ENCODE peak calls at places on chromosome 20, in four cellular contexts. One of them, this sample, is unnamed.
A peak's percentile ranks its signal among the peaks of the same experiment; 100 is the strongest.

GRCh38 chr20:56689852-56690485 is 60.9 kb downstream of the TFAP2C start:
- DNase-seq in uterus: no peak
- DNase-seq in endothelial cell of umbilical vein: no peak
- DNase-seq in WERI-Rb-1: no peak
- DNase-seq in this sample: no peak

GRCh38 chr20:2651772-2652723 is at the start of gene NOP56:
- DNase-seq in uterus: peak; percentile 87
- DNase-seq in endothelial cell of umbilical vein: peak; percentile 86
- DNase-seq in WERI-Rb-1: peak; percentile 91
- DNase-seq in this sample: peak; percentile 94

GRCh38 chr20:15188415-15188814 is 851.0 kb upstream of the FLRT3 start:
- DNase-seq in uterus: no peak
- DNase-seq in endothelial cell of umbilical vein: no peak
- DNase-seq in WERI-Rb-1: no peak
- DNase-seq in this sample: no peak

GRCh38 chr20:50110141-50111047 is 2.6 kb downstream of the UBE2V1 start:
- DNase-seq in uterus: no peak
- DNase-seq in endothelial cell of umbilical vein: peak; percentile 83
- DNase-seq in WERI-Rb-1: no peak
- DNase-seq in this sample: no peak

GRCh38 chr20:45463709-45464108 is 5.8 kb upstream of the WFDC2 start:
- DNase-seq in uterus: no peak
- DNase-seq in endothelial cell of umbilical vein: no peak
- DNase-seq in WERI-Rb-1: no peak
- DNase-seq in this sample: no peak

GRCh38 chr20:40323411-40323810 is 365.6 kb downstream of the MAFB start:
- DNase-seq in uterus: no peak
- DNase-seq in endothelial cell of umbilical vein: no peak
- DNase-seq in WERI-Rb-1: no peak
- DNase-seq in this sample: no peak

GRCh38 chr20:64035066-64035932 is 683 bp upstream of the C20orf204 start:
- DNase-seq in uterus: no peak
- DNase-seq in endothelial cell of umbilical vein: no peak
- DNase-seq in WERI-Rb-1: no peak
- DNase-seq in this sample: no peak

GRCh38 chr20:19254956-19255355 is 42.5 kb downstream of the SLC24A3 start:
- DNase-seq in uterus: no peak
- DNase-seq in endothelial cell of umbilical vein: no peak
- DNase-seq in WERI-Rb-1: no peak
- DNase-seq in this sample: no peak

GRCh38 chr20:38888059-38888831 is 38.0 kb upstream of the FAM83D start:
- DNase-seq in uterus: no peak
- DNase-seq in endothelial cell of umbilical vein: no peak
- DNase-seq in WERI-Rb-1: no peak
- DNase-seq in this sample: no peak

GRCh38 chr20:4901031-4901818 is 100.1 kb downstream of the SLC23A2 start:
- DNase-seq in uterus: no peak
- DNase-seq in endothelial cell of umbilical vein: no peak
- DNase-seq in WERI-Rb-1: no peak
- DNase-seq in this sample: no peak

GRCh38 chr20:56447227-56447626 is 21.2 kb upstream of the RTF2 start:
- DNase-seq in uterus: no peak
- DNase-seq in endothelial cell of umbilical vein: no peak
- DNase-seq in WERI-Rb-1: no peak
- DNase-seq in this sample: no peak

GRCh38 chr20:63973160-63973479 is 3.4 kb upstream of the ZNF512B start:
- DNase-seq in uterus: no peak
- DNase-seq in endothelial cell of umbilical vein: no peak
- DNase-seq in WERI-Rb-1: no peak
- DNase-seq in this sample: no peak

GRCh38 chr20:8562356-8562755 is 430.3 kb downstream of the PLCB1 start:
- DNase-seq in uterus: no peak
- DNase-seq in endothelial cell of umbilical vein: no peak
- DNase-seq in WERI-Rb-1: no peak
- DNase-seq in this sample: no peak

GRCh38 chr20:9392892-9393857 is 121.2 kb upstream of the LAMP5 start:
- DNase-seq in uterus: peak; percentile 42
- DNase-seq in endothelial cell of umbilical vein: peak; percentile 37
- DNase-seq in WERI-Rb-1: peak; percentile 64
- DNase-seq in this sample: peak; percentile 81

GRCh38 chr20:17731233-17731632 is 31.5 kb downstream of the BANF2 start:
- DNase-seq in uterus: no peak
- DNase-seq in endothelial cell of umbilical vein: no peak
- DNase-seq in WERI-Rb-1: no peak
- DNase-seq in this sample: no peak

GRCh38 chr20:32108814-32109391 is 611 bp upstream of the TM9SF4 start:
- DNase-seq in uterus: no peak
- DNase-seq in endothelial cell of umbilical vein: no peak
- DNase-seq in WERI-Rb-1: no peak
- DNase-seq in this sample: no peak

GRCh38 chr20:32111287-32111686 is 1.8 kb downstream of the TM9SF4 start:
- DNase-seq in uterus: no peak
- DNase-seq in endothelial cell of umbilical vein: no peak
- DNase-seq in WERI-Rb-1: no peak
- DNase-seq in this sample: no peak

GRCh38 chr20:32110173-32110704 is 725 bp downstream of the TM9SF4 start:
- DNase-seq in uterus: no peak
- DNase-seq in endothelial cell of umbilical vein: no peak
- DNase-seq in WERI-Rb-1: peak; percentile 24
- DNase-seq in this sample: no peak

GRCh38 chr20:32110727-32111126 is 1.2 kb downstream of the TM9SF4 start:
- DNase-seq in uterus: no peak
- DNase-seq in endothelial cell of umbilical vein: no peak
- DNase-seq in WERI-Rb-1: no peak
- DNase-seq in this sample: no peak

DNA sequence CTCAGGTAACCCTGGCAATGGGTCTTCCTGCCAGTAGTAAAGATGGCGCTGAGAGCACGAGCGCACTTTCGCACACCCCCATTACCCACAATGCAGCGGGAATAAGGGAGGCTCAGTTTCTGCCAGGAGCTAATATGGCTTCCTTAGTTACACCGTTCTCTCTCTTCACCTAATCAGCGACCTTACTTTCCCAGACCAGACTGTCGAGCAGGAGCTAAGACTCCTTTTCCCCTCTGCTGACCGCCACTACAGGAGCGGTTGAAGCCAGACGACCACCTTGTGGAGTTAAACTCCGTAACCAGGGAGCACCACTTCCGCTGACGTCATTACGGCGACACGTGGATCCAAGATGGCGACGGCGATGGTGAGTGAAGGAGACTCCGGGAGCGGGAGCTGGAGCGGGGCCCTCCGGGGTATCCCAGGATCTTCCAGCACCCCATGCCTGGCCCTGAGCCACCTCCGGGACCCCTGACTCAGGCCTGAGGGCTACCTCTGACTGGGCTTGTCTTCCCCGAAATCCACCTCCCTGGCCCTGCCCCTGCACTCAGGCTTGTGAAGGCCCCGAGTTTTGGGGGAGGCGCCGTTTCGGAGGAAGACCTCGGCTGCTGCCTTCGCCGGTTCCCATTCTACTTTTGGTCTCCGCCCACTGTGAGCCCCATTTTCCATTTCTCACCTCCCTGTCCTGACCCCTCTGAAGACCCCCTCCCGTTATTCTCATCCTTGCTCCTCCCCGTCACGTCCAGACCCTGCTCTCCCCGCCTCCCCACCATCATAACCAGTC is at the start of gene TM9SF4:
- DNase-seq in uterus: peak; percentile 91
- DNase-seq in endothelial cell of umbilical vein: peak; percentile 94
- DNase-seq in WERI-Rb-1: peak; percentile 93
- DNase-seq in this sample: peak; percentile 90
- H3K27ac ChIP-seq in uterus: peak within 1 kb of the TSS; percentile 93
- H3K27ac ChIP-seq in endothelial cell of umbilical vein: peak within 1 kb of the TSS; percentile 96
- H3K27ac ChIP-seq in WERI-Rb-1: peak within 1 kb of the TSS; percentile 99
- H3K27ac ChIP-seq in this sample: peak within 1 kb of the TSS; percentile 100

DNA sequence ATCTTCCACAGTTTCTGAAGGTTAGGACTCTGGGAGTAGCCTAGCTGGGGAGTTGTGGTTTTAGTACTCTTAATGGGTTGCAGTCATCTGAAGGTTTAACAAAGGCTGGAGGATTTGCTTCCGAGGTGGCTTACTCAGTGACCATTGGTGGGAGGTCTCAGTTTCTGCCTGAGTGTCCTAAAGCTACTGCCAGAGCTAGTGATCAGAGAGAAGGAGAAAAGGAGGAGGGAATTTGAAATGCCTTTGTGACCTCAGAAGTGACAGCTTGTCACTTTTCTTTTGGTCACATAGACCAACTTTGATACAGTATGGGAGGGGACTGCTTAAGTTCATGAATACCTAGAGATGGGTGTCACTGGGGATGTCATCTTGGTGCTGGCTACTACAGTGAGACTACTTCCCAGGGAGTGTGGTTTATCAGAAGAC is 41.3 kb downstream of the NCOA3 start:
- DNase-seq in uterus: no peak
- DNase-seq in endothelial cell of umbilical vein: no peak
- DNase-seq in WERI-Rb-1: no peak
- DNase-seq in this sample: no peak
- H3K4me3 ChIP-seq in uterus: no peak overlapping the region
- H3K4me3 ChIP-seq in endothelial cell of umbilical vein: no peak overlapping the region
- H3K4me3 ChIP-seq in WERI-Rb-1: no peak overlapping the region
- H3K4me3 ChIP-seq in this sample: no peak overlapping the region

DNA sequence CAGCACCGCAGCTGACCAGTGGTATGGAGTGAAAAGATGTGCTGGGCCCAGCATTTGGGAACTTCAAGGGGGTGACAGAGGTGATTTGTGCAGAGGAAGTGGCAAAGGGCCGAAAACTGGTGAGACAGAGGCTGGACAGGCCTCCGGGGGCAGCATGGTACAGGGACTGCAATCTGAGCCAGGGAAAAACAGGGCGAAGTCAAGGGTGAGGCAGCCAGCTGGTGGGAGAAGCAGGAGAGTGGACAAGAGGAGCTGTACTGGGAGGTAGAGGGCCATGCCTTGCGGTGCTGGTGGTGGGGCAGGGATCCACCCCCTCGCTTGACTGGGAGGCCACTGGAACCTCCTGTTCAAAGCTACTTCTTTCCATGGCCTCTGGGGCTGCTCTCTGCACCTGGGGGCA is 7.3 kb upstream of the GFRA4 start:
- DNase-seq in uterus: no peak
- DNase-seq in endothelial cell of umbilical vein: no peak
- DNase-seq in WERI-Rb-1: peak; percentile 44
- DNase-seq in this sample: no peak
- TF ChIP-seq CTCF in uterus: no peak
- TF ChIP-seq CTCF in endothelial cell of umbilical vein: no peak
- TF ChIP-seq CTCF in WERI-Rb-1: peak; percentile 58
- TF ChIP-seq CTCF in this sample: no peak

GRCh38 chr20:1338801-1339200 is 9.9 kb upstream of the SDCBP2 start:
- DNase-seq in uterus: no peak
- DNase-seq in endothelial cell of umbilical vein: no peak
- DNase-seq in WERI-Rb-1: no peak
- DNase-seq in this sample: no peak

GRCh38 chr20:1336699-1337387 is 7.9 kb upstream of the SDCBP2 start:
- DNase-seq in uterus: peak; percentile 78
- DNase-seq in endothelial cell of umbilical vein: peak; percentile 97
- DNase-seq in WERI-Rb-1: no peak
- DNase-seq in this sample: peak; percentile 56

GRCh38 chr20:1335961-1336698 is 7.2 kb upstream of the SDCBP2 start:
- DNase-seq in uterus: no peak
- DNase-seq in endothelial cell of umbilical vein: peak; percentile 56
- DNase-seq in WERI-Rb-1: no peak
- DNase-seq in this sample: no peak

GRCh38 chr20:1338096-1338495 is 9.2 kb upstream of the SDCBP2 start:
- DNase-seq in uterus: no peak
- DNase-seq in endothelial cell of umbilical vein: no peak
- DNase-seq in WERI-Rb-1: no peak
- DNase-seq in this sample: no peak

DNA sequence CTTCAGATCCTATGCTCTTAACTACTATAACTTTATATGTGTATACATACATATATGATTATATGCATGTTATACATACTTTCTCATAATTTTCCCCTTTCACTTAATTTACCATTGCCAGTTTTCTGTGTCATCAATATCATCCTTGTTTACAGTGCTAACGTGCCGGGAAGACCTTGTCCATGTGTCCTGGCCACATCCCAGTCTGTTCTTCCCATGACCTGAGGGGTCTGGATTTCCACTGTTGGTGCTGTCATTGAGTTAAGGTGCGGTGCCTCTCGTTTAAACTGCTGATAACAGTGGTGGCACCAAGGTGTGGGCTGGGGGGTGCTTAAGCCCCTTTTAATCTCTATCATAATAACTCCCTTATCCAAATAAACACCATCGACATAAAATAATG is 8.5 kb upstream of the SDCBP2 start:
- DNase-seq in uterus: no peak
- DNase-seq in endothelial cell of umbilical vein: no peak
- DNase-seq in WERI-Rb-1: no peak
- DNase-seq in this sample: no peak
- H3K27ac ChIP-seq in uterus: peak overlapping the region; percentile 60
- H3K27ac ChIP-seq in endothelial cell of umbilical vein: peak overlapping the region; percentile 93
- H3K27ac ChIP-seq in WERI-Rb-1: no peak overlapping the region
- H3K27ac ChIP-seq in this sample: no peak overlapping the region

DNA sequence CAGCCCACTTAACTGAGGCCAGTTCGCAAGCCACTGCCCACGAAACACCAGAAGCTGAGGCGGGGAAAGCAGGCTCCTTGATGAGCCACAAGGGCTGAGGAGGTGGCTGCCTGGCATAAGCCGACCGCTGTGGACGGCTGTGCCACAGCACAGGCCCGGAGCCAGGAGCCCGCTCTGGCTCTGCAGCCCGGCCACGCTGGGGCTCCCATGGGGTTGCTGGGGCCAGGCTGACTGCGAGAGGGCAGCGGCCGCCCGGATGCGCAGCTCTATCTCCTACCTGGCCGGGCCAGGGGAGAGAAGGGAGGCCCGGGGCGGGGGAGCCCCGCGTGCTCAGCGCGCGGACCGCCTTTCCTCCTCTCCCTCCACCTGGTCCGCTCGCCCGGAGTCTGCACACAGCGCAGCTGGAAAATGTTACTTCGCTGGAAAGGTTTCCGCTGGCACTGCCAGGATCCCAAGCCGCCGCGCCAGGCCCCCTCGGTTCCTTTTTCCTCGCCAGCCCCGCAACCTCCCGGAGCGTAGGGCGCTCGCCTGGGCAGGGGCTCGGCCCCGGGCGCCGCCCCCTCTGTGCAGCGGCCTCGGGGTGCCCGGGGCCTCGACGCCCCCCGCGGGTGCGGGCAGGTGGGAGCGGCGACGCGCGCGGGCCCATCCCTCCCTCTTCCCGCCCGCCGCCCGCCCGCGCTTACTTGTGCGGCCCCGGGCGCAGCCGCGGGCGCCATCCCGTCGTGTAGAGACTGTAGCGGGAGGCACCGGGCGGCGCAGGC is 653 bp downstream of the EMILIN3 start:
- DNase-seq in uterus: no peak
- DNase-seq in endothelial cell of umbilical vein: no peak
- DNase-seq in WERI-Rb-1: no peak
- DNase-seq in this sample: no peak
- H3K4me3 ChIP-seq in uterus: no peak overlapping the region
- H3K4me3 ChIP-seq in endothelial cell of umbilical vein: peak overlapping the region; percentile 19
- H3K4me3 ChIP-seq in WERI-Rb-1: peak overlapping the region; percentile 57
- H3K4me3 ChIP-seq in this sample: peak overlapping the region; percentile 44

GRCh38 chr20:32820000-32820697 is 395 bp downstream of the MAPRE1 start:
- DNase-seq in uterus: peak; percentile 54
- DNase-seq in endothelial cell of umbilical vein: peak; percentile 64
- DNase-seq in WERI-Rb-1: peak; percentile 85
- DNase-seq in this sample: no peak
- TF ChIP-seq CTCF in uterus: no peak
- TF ChIP-seq CTCF in endothelial cell of umbilical vein: no peak
- TF ChIP-seq CTCF in WERI-Rb-1: peak; percentile 0
- TF ChIP-seq CTCF in this sample: no peak

GRCh38 chr20:54432966-54433365 is 42.4 kb upstream of the DOK5 start:
- DNase-seq in uterus: no peak
- DNase-seq in endothelial cell of umbilical vein: no peak
- DNase-seq in WERI-Rb-1: no peak
- DNase-seq in this sample: no peak

GRCh38 chr20:54433653-54434052 is 41.7 kb upstream of the DOK5 start:
- DNase-seq in uterus: no peak
- DNase-seq in endothelial cell of umbilical vein: no peak
- DNase-seq in WERI-Rb-1: no peak
- DNase-seq in this sample: no peak

GRCh38 chr20:54438166-54438565 is 37.2 kb upstream of the DOK5 start:
- DNase-seq in uterus: no peak
- DNase-seq in endothelial cell of umbilical vein: no peak
- DNase-seq in WERI-Rb-1: no peak
- DNase-seq in this sample: no peak
- H3K27ac ChIP-seq in uterus: no peak overlapping the region
- H3K27ac ChIP-seq in endothelial cell of umbilical vein: no peak overlapping the region
- H3K27ac ChIP-seq in WERI-Rb-1: no peak overlapping the region
- H3K27ac ChIP-seq in this sample: no peak overlapping the region